ENCODE peak calls at places on chromosome 11, in six cellular contexts. R is A549, I is mucosa of descending colon, F is left ventricle myocardium inferior, M is pancreas, B is BJ. V is an unnamed sample.

GRCh38 chr11:17369685-17370243 is 18.2 kb downstream of the NCR3LG1 start:
- DNase-seq in M (no peak), F (no peak), I (no peak), B (no peak), R (no peak), V (no peak)

GRCh38 chr11:81112718-81113117 is 1620.9 kb downstream of the FAM181B start:
- DNase-seq in B (no peak), M (no peak), F (no peak), I (no peak), R (no peak), V (no peak)

GRCh38 chr11:1043563-1044096 is 7.1 kb upstream of the MUC6 start:
- DNase-seq in R (no peak), I (peak; percentile 22), F (peak; percentile 2), B (no peak), M (peak; percentile 57), V (no peak)

GRCh38 chr11:123672568-123672967 is 18.1 kb upstream of the SCN3B start:
- DNase-seq in F (no peak), B (no peak), I (no peak), R (no peak), M (no peak), V (no peak)

GRCh38 chr11:133833899-133834296 is 11.4 kb downstream of the SPATA19 start:
- DNase-seq in I (no peak), R (no peak), B (no peak), F (no peak), M (no peak), V (no peak)

GRCh38 chr11:101686514-101686913 is 102.7 kb upstream of the TRPC6 start:
- DNase-seq in F (no peak), I (no peak), M (no peak), B (peak; percentile 19), R (peak; percentile 31), V (peak; percentile 78)

GRCh38 chr11:102794382-102794781 is 3.6 kb downstream of the MMP1 start:
- DNase-seq in I (no peak), B (no peak), F (no peak), R (peak; percentile 21), M (no peak), V (no peak)

GRCh38 chr11:120832609-120833221 is 191.2 kb upstream of the TBCEL start:
- DNase-seq in R (no peak), I (no peak), B (no peak), M (no peak), F (no peak), V (no peak)

GRCh38 chr11:121757480-121758125 is 304.8 kb upstream of the SORL1-AS1 start:
- DNase-seq in B (no peak), R (no peak), I (no peak), F (no peak), M (no peak), V (no peak)

GRCh38 chr11:62777389-62777788 is 6.2 kb downstream of the TAF6L start:
- DNase-seq in M (no peak), I (no peak), B (no peak), R (no peak), F (no peak), V (no peak)

GRCh38 chr11:124086447-124086846 is 28.8 kb upstream of the VWA5A start:
- DNase-seq in M (no peak), I (no peak), R (no peak), B (no peak), F (no peak), V (no peak)

GRCh38 chr11:73404506-73405145 is 28.4 kb downstream of the RELT start:
- DNase-seq in R (no peak), F (no peak), M (no peak), I (no peak), B (no peak), V (no peak)

GRCh38 chr11:91783173-91783572 is 441.4 kb upstream of the FAT3 start:
- DNase-seq in I (no peak), R (no peak), B (no peak), F (no peak), M (no peak), V (no peak)

GRCh38 chr11:63761870-63762661 is 6.5 kb downstream of the ZFTA start:
- DNase-seq in I (no peak), M (peak; percentile 38), F (peak; percentile 33), B (no peak), R (no peak), V (no peak)

GRCh38 chr11:3123761-3124733 is 41.1 kb downstream of the OSBPL5 start:
- DNase-seq in B (peak; percentile 79), F (peak; percentile 86), M (peak; percentile 38), R (peak; percentile 48), I (peak; percentile 67), V (peak; percentile 95)

GRCh38 chr11:76062733-76063132 is 143.6 kb downstream of the WNT11 start:
- DNase-seq in B (no peak), I (no peak), F (no peak), R (no peak), M (no peak), V (no peak)

GRCh38 chr11:15918212-15918611 is 438.1 kb downstream of the SOX6 start:
- DNase-seq in I (no peak), F (no peak), M (no peak), B (no peak), R (no peak), V (no peak)

GRCh38 chr11:70699294-70700221 is 301.2 kb downstream of the CTTN start:
- DNase-seq in I (peak; percentile 8), B (no peak), F (no peak), R (no peak), M (no peak), V (no peak)

GRCh38 chr11:94581926-94582325 is 14.8 kb downstream of the PIWIL4 start:
- DNase-seq in I (no peak), R (no peak), F (no peak), M (no peak), B (no peak), V (no peak)

GRCh38 chr11:67376873-67377808 is 3.7 kb upstream of the CLCF1 start:
- DNase-seq in B (no peak), I (peak; percentile 32), M (no peak), R (no peak), F (no peak), V (no peak)

GRCh38 chr11:6617315-6617781 is 1.9 kb downstream of the TPP1 start:
- DNase-seq in I (no peak), R (no peak), B (no peak), M (no peak), F (no peak), V (no peak)

GRCh38 chr11:8017894-8018741 is 31.0 kb downstream of the EIF3F start:
- DNase-seq in F (no peak), R (no peak), I (no peak), M (no peak), B (no peak), V (no peak)
- H3K4me3 ChIP-seq in F (peak overlapping the region; percentile 75), R (peak overlapping the region; percentile 61), I (no peak overlapping the region), M (peak overlapping the region; percentile 37), B (peak overlapping the region; percentile 47), V (peak overlapping the region; percentile 65)

GRCh38 chr11:65917077-65917433 is 1.8 kb downstream of the C11orf68 start:
- DNase-seq in R (no peak), B (no peak), F (no peak), I (no peak), M (no peak), V (no peak)

GRCh38 chr11:65917434-65918210 is 1.2 kb downstream of the C11orf68 start:
- DNase-seq in F (no peak), M (peak; percentile 57), R (no peak), B (no peak), I (peak; percentile 50), V (no peak)

GRCh38 chr11:65915101-65915820 is 3.6 kb downstream of the C11orf68 start:
- DNase-seq in I (no peak), B (no peak), M (no peak), R (no peak), F (no peak), V (no peak)

GRCh38 chr11:65916391-65916790 is 2.5 kb downstream of the C11orf68 start:
- DNase-seq in R (no peak), M (no peak), B (no peak), I (no peak), F (no peak), V (no peak)

GRCh38 chr11:65915821-65916251 is 3.0 kb downstream of the C11orf68 start:
- DNase-seq in F (peak; percentile 71), I (peak; percentile 67), B (peak; percentile 89), R (peak; percentile 98), M (peak; percentile 61), V (peak; percentile 89)
- H3K4me3 ChIP-seq in F (peak overlapping the region; percentile 34), I (no peak overlapping the region), B (no peak overlapping the region), R (peak overlapping the region; percentile 9), M (no peak overlapping the region), V (no peak overlapping the region)

DNA sequence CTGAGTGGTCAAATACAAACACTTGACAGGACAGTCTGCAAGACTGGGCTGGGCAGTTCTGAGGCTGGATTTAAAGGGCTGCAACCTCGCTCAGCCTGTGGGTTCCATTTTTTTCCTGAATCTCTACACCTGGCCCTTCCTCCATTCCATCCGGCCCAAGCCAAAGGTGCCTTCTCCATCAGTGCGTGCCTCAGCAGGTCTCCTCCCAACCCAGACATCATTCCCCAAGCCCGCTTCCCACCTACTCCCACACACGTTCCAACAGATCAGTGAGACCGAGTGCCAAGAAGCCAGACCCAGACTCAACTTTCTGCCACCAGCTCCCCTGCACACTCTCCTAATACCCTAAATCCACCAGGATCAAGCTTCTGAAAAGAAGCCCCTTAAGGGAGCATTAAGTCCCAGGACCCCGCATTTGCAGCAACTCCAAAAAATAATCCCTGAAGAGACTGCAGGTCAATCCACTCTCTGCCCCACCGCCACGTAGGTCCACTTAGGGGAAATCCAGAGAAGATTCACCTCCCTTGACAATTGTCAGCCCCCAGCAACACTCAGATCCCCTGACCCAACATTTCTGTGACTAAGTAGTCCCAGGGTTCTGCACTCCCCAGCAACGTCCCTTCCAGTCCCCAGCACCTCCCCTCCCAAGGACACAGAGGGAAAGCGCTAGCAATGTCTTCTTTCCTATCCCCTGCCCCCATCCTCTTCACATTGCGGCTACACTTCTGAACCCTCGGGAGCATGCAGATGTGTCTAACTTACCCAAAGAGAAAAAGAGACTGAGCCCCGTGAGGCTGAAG is 639 bp downstream of the SCN2B start:
- DNase-seq in F (no peak), I (no peak), B (no peak), R (no peak), M (no peak), V (no peak)
- H3K4me3 ChIP-seq in F (peak overlapping the region; percentile 69), I (no peak overlapping the region), B (no peak overlapping the region), R (no peak overlapping the region), M (no peak overlapping the region), V (no peak overlapping the region)

DNA sequence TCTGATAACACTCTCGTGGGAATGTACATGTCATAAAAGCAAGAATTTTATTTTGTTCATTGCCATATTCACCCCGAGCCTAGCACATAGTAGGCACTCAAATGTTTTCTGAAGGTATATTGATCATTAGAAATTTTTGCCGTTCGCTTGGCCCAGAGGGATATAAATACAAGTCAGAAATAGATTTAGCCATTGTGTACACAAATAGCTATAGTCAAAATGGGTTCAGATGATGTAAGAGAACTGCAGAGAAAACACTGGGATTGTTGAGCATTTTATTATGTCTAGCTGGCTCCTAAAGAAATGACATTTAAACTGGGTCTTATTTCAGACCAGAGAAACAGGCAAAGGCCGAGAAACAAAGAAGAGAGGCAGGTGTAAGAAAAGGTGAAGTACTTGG is 49.3 kb downstream of the MCAM start:
- DNase-seq in F (no peak), B (no peak), M (no peak), I (no peak), R (no peak), V (no peak)
- H3K4me3 ChIP-seq in F (no peak overlapping the region), B (no peak overlapping the region), M (no peak overlapping the region), I (no peak overlapping the region), R (no peak overlapping the region), V (no peak overlapping the region)